ENCODE peak calls at places on chromosomes 12 and 14, in eight cellular contexts. One of them, this sample, is unnamed.

GRCh38 chr12:49698619-49699545 is 8.3 kb downstream of the FMNL3 start:
- DNase-seq in Panc1: no peak
- DNase-seq in upper lobe of left lung: peak
- DNase-seq in CMK: peak
- DNase-seq in uterus: no peak
- DNase-seq in fibroblast of lung: peak
- DNase-seq in GM10248: peak
- DNase-seq in stimulated activated CD8-positive, alpha-beta memory T cell treated with anti-CD3 and anti-CD28 coated beads, Interleukin-2, amount 100 ng/mL, for 48 hours: peak
- DNase-seq in this sample: peak

GRCh38 chr14:48672506-48672905 is 913.7 kb downstream of the RPS29 start:
- DNase-seq in Panc1: no peak
- DNase-seq in upper lobe of left lung: no peak
- DNase-seq in CMK: no peak
- DNase-seq in uterus: no peak
- DNase-seq in fibroblast of lung: no peak
- DNase-seq in GM10248: no peak
- DNase-seq in stimulated activated CD8-positive, alpha-beta memory T cell treated with anti-CD3 and anti-CD28 coated beads, Interleukin-2, amount 100 ng/mL, for 48 hours: no peak
- DNase-seq in this sample: no peak

GRCh38 chr14:91439345-91439744 is 21.7 kb upstream of the CCDC88C start:
- DNase-seq in Panc1: no peak
- DNase-seq in upper lobe of left lung: no peak
- DNase-seq in CMK: no peak
- DNase-seq in uterus: no peak
- DNase-seq in fibroblast of lung: no peak
- DNase-seq in GM10248: no peak
- DNase-seq in stimulated activated CD8-positive, alpha-beta memory T cell treated with anti-CD3 and anti-CD28 coated beads, Interleukin-2, amount 100 ng/mL, for 48 hours: no peak
- DNase-seq in this sample: no peak

GRCh38 chr12:1691123-1692007 is 495 bp downstream of the ADIPOR2 start:
- DNase-seq in Panc1: no peak
- DNase-seq in upper lobe of left lung: peak
- DNase-seq in CMK: peak
- DNase-seq in uterus: no peak
- DNase-seq in fibroblast of lung: peak
- DNase-seq in GM10248: peak
- DNase-seq in stimulated activated CD8-positive, alpha-beta memory T cell treated with anti-CD3 and anti-CD28 coated beads, Interleukin-2, amount 100 ng/mL, for 48 hours: no peak
- DNase-seq in this sample: peak

GRCh38 chr14:104546591-104547309 is 32.8 kb upstream of the C14orf180 start:
- DNase-seq in Panc1: no peak
- DNase-seq in upper lobe of left lung: peak
- DNase-seq in CMK: no peak
- DNase-seq in uterus: no peak
- DNase-seq in fibroblast of lung: no peak
- DNase-seq in GM10248: no peak
- DNase-seq in stimulated activated CD8-positive, alpha-beta memory T cell treated with anti-CD3 and anti-CD28 coated beads, Interleukin-2, amount 100 ng/mL, for 48 hours: no peak
- DNase-seq in this sample: peak

GRCh38 chr14:72745546-72745945 is 148.4 kb downstream of the DPF3 start:
- DNase-seq in Panc1: no peak
- DNase-seq in upper lobe of left lung: no peak
- DNase-seq in CMK: no peak
- DNase-seq in uterus: no peak
- DNase-seq in fibroblast of lung: peak
- DNase-seq in GM10248: no peak
- DNase-seq in stimulated activated CD8-positive, alpha-beta memory T cell treated with anti-CD3 and anti-CD28 coated beads, Interleukin-2, amount 100 ng/mL, for 48 hours: no peak
- DNase-seq in this sample: no peak

GRCh38 chr12:69027411-69027811 is 94.4 kb upstream of the CPM start:
- DNase-seq in Panc1: no peak
- DNase-seq in upper lobe of left lung: no peak
- DNase-seq in CMK: no peak
- DNase-seq in uterus: no peak
- DNase-seq in fibroblast of lung: peak
- DNase-seq in GM10248: no peak
- DNase-seq in stimulated activated CD8-positive, alpha-beta memory T cell treated with anti-CD3 and anti-CD28 coated beads, Interleukin-2, amount 100 ng/mL, for 48 hours: no peak
- DNase-seq in this sample: no peak

GRCh38 chr14:36952702-36953101 is 219.7 kb downstream of the SLC25A21 start:
- DNase-seq in Panc1: no peak
- DNase-seq in upper lobe of left lung: no peak
- DNase-seq in CMK: no peak
- DNase-seq in uterus: no peak
- DNase-seq in fibroblast of lung: peak
- DNase-seq in GM10248: no peak
- DNase-seq in stimulated activated CD8-positive, alpha-beta memory T cell treated with anti-CD3 and anti-CD28 coated beads, Interleukin-2, amount 100 ng/mL, for 48 hours: no peak
- DNase-seq in this sample: no peak

GRCh38 chr12:80268924-80269749 is 169.8 kb downstream of the OTOGL start:
- DNase-seq in Panc1: peak
- DNase-seq in upper lobe of left lung: no peak
- DNase-seq in CMK: no peak
- DNase-seq in uterus: no peak
- DNase-seq in fibroblast of lung: peak
- DNase-seq in GM10248: no peak
- DNase-seq in stimulated activated CD8-positive, alpha-beta memory T cell treated with anti-CD3 and anti-CD28 coated beads, Interleukin-2, amount 100 ng/mL, for 48 hours: no peak
- DNase-seq in this sample: no peak

GRCh38 chr12:56803750-56804149 is 40.6 kb downstream of the HSD17B6 start:
- DNase-seq in Panc1: no peak
- DNase-seq in upper lobe of left lung: no peak
- DNase-seq in CMK: no peak
- DNase-seq in uterus: no peak
- DNase-seq in fibroblast of lung: peak
- DNase-seq in GM10248: no peak
- DNase-seq in stimulated activated CD8-positive, alpha-beta memory T cell treated with anti-CD3 and anti-CD28 coated beads, Interleukin-2, amount 100 ng/mL, for 48 hours: no peak
- DNase-seq in this sample: no peak

GRCh38 chr14:71289536-71289935 is 382.3 kb downstream of the PCNX1 start:
- DNase-seq in Panc1: no peak
- DNase-seq in upper lobe of left lung: no peak
- DNase-seq in CMK: no peak
- DNase-seq in uterus: no peak
- DNase-seq in fibroblast of lung: no peak
- DNase-seq in GM10248: peak
- DNase-seq in stimulated activated CD8-positive, alpha-beta memory T cell treated with anti-CD3 and anti-CD28 coated beads, Interleukin-2, amount 100 ng/mL, for 48 hours: no peak
- DNase-seq in this sample: no peak

GRCh38 chr12:115998119-115998633 is 279.3 kb downstream of the MED13L start:
- DNase-seq in Panc1: peak
- DNase-seq in upper lobe of left lung: no peak
- DNase-seq in CMK: no peak
- DNase-seq in uterus: no peak
- DNase-seq in fibroblast of lung: peak
- DNase-seq in GM10248: peak
- DNase-seq in stimulated activated CD8-positive, alpha-beta memory T cell treated with anti-CD3 and anti-CD28 coated beads, Interleukin-2, amount 100 ng/mL, for 48 hours: no peak
- DNase-seq in this sample: no peak

GRCh38 chr14:72781476-72782181 is 112.3 kb downstream of the DPF3 start:
- DNase-seq in Panc1: no peak
- DNase-seq in upper lobe of left lung: no peak
- DNase-seq in CMK: no peak
- DNase-seq in uterus: no peak
- DNase-seq in fibroblast of lung: peak
- DNase-seq in GM10248: no peak
- DNase-seq in stimulated activated CD8-positive, alpha-beta memory T cell treated with anti-CD3 and anti-CD28 coated beads, Interleukin-2, amount 100 ng/mL, for 48 hours: no peak
- DNase-seq in this sample: no peak

GRCh38 chr12:87981495-87981894 is 47.7 kb downstream of the C12orf50 start:
- DNase-seq in Panc1: no peak
- DNase-seq in upper lobe of left lung: no peak
- DNase-seq in CMK: no peak
- DNase-seq in uterus: no peak
- DNase-seq in fibroblast of lung: peak
- DNase-seq in GM10248: no peak
- DNase-seq in stimulated activated CD8-positive, alpha-beta memory T cell treated with anti-CD3 and anti-CD28 coated beads, Interleukin-2, amount 100 ng/mL, for 48 hours: no peak
- DNase-seq in this sample: no peak

GRCh38 chr12:132638541-132639408 is 20.2 kb downstream of the P2RX2 start:
- DNase-seq in Panc1: peak
- DNase-seq in upper lobe of left lung: no peak
- DNase-seq in CMK: no peak
- DNase-seq in uterus: peak
- DNase-seq in fibroblast of lung: peak
- DNase-seq in GM10248: peak
- DNase-seq in stimulated activated CD8-positive, alpha-beta memory T cell treated with anti-CD3 and anti-CD28 coated beads, Interleukin-2, amount 100 ng/mL, for 48 hours: no peak
- DNase-seq in this sample: no peak

GRCh38 chr14:40204441-40205175 is 772.4 kb upstream of the FBXO33 start:
- DNase-seq in Panc1: no peak
- DNase-seq in upper lobe of left lung: no peak
- DNase-seq in CMK: no peak
- DNase-seq in uterus: no peak
- DNase-seq in fibroblast of lung: no peak
- DNase-seq in GM10248: no peak
- DNase-seq in stimulated activated CD8-positive, alpha-beta memory T cell treated with anti-CD3 and anti-CD28 coated beads, Interleukin-2, amount 100 ng/mL, for 48 hours: no peak
- DNase-seq in this sample: no peak

GRCh38 chr14:90239139-90239538 is 17.2 kb upstream of the PSMC1 start:
- DNase-seq in Panc1: no peak
- DNase-seq in upper lobe of left lung: no peak
- DNase-seq in CMK: no peak
- DNase-seq in uterus: no peak
- DNase-seq in fibroblast of lung: peak
- DNase-seq in GM10248: no peak
- DNase-seq in stimulated activated CD8-positive, alpha-beta memory T cell treated with anti-CD3 and anti-CD28 coated beads, Interleukin-2, amount 100 ng/mL, for 48 hours: no peak
- DNase-seq in this sample: no peak

GRCh38 chr14:51648296-51648695 is 3.4 kb upstream of the FRMD6 start:
- DNase-seq in Panc1: no peak
- DNase-seq in upper lobe of left lung: no peak
- DNase-seq in CMK: no peak
- DNase-seq in uterus: no peak
- DNase-seq in fibroblast of lung: no peak
- DNase-seq in GM10248: no peak
- DNase-seq in stimulated activated CD8-positive, alpha-beta memory T cell treated with anti-CD3 and anti-CD28 coated beads, Interleukin-2, amount 100 ng/mL, for 48 hours: no peak
- DNase-seq in this sample: no peak

GRCh38 chr12:3750616-3751015 is 2.3 kb downstream of the CRACR2A start:
- DNase-seq in Panc1: no peak
- DNase-seq in upper lobe of left lung: no peak
- DNase-seq in CMK: no peak
- DNase-seq in uterus: no peak
- DNase-seq in fibroblast of lung: no peak
- DNase-seq in GM10248: no peak
- DNase-seq in stimulated activated CD8-positive, alpha-beta memory T cell treated with anti-CD3 and anti-CD28 coated beads, Interleukin-2, amount 100 ng/mL, for 48 hours: no peak
- DNase-seq in this sample: no peak

GRCh38 chr14:51386983-51387730 is 147.1 kb downstream of the TMX1 start:
- DNase-seq in Panc1: no peak
- DNase-seq in upper lobe of left lung: no peak
- DNase-seq in CMK: no peak
- DNase-seq in uterus: no peak
- DNase-seq in fibroblast of lung: peak
- DNase-seq in GM10248: no peak
- DNase-seq in stimulated activated CD8-positive, alpha-beta memory T cell treated with anti-CD3 and anti-CD28 coated beads, Interleukin-2, amount 100 ng/mL, for 48 hours: no peak
- DNase-seq in this sample: no peak

GRCh38 chr14:103191856-103192835 is 68.9 kb downstream of the TNFAIP2 start:
- DNase-seq in Panc1: no peak
- DNase-seq in upper lobe of left lung: no peak
- DNase-seq in CMK: peak
- DNase-seq in uterus: peak
- DNase-seq in fibroblast of lung: no peak
- DNase-seq in GM10248: no peak
- DNase-seq in stimulated activated CD8-positive, alpha-beta memory T cell treated with anti-CD3 and anti-CD28 coated beads, Interleukin-2, amount 100 ng/mL, for 48 hours: no peak
- DNase-seq in this sample: no peak

GRCh38 chr12:15274561-15274967 is 47.7 kb upstream of the PTPRO start:
- DNase-seq in Panc1: no peak
- DNase-seq in upper lobe of left lung: peak
- DNase-seq in CMK: no peak
- DNase-seq in uterus: peak
- DNase-seq in fibroblast of lung: no peak
- DNase-seq in GM10248: no peak
- DNase-seq in stimulated activated CD8-positive, alpha-beta memory T cell treated with anti-CD3 and anti-CD28 coated beads, Interleukin-2, amount 100 ng/mL, for 48 hours: no peak
- DNase-seq in this sample: no peak

GRCh38 chr12:121980211-121980891 is 41.3 kb upstream of the BCL7A start:
- DNase-seq in Panc1: no peak
- DNase-seq in upper lobe of left lung: no peak
- DNase-seq in CMK: no peak
- DNase-seq in uterus: no peak
- DNase-seq in fibroblast of lung: peak
- DNase-seq in GM10248: peak
- DNase-seq in stimulated activated CD8-positive, alpha-beta memory T cell treated with anti-CD3 and anti-CD28 coated beads, Interleukin-2, amount 100 ng/mL, for 48 hours: no peak
- DNase-seq in this sample: no peak

GRCh38 chr14:56581041-56581727 is 1.6 kb downstream of the TMEM260 start:
- DNase-seq in Panc1: no peak
- DNase-seq in upper lobe of left lung: no peak
- DNase-seq in CMK: no peak
- DNase-seq in uterus: no peak
- DNase-seq in fibroblast of lung: no peak
- DNase-seq in GM10248: no peak
- DNase-seq in stimulated activated CD8-positive, alpha-beta memory T cell treated with anti-CD3 and anti-CD28 coated beads, Interleukin-2, amount 100 ng/mL, for 48 hours: no peak
- DNase-seq in this sample: no peak

GRCh38 chr12:119712721-119713120 is 44.8 kb downstream of the PRKAB1 start:
- DNase-seq in Panc1: no peak
- DNase-seq in upper lobe of left lung: no peak
- DNase-seq in CMK: no peak
- DNase-seq in uterus: no peak
- DNase-seq in fibroblast of lung: no peak
- DNase-seq in GM10248: no peak
- DNase-seq in stimulated activated CD8-positive, alpha-beta memory T cell treated with anti-CD3 and anti-CD28 coated beads, Interleukin-2, amount 100 ng/mL, for 48 hours: no peak
- DNase-seq in this sample: no peak

GRCh38 chr12:56220611-56221232 is 1.0 kb downstream of the RNF41 start:
- DNase-seq in Panc1: no peak
- DNase-seq in upper lobe of left lung: peak
- DNase-seq in CMK: no peak
- DNase-seq in uterus: no peak
- DNase-seq in fibroblast of lung: peak
- DNase-seq in GM10248: no peak
- DNase-seq in stimulated activated CD8-positive, alpha-beta memory T cell treated with anti-CD3 and anti-CD28 coated beads, Interleukin-2, amount 100 ng/mL, for 48 hours: no peak
- DNase-seq in this sample: no peak

GRCh38 chr14:24262821-24263733 is at the start of gene TGM1:
- DNase-seq in Panc1: no peak
- DNase-seq in upper lobe of left lung: no peak
- DNase-seq in CMK: no peak
- DNase-seq in uterus: no peak
- DNase-seq in fibroblast of lung: no peak
- DNase-seq in GM10248: no peak
- DNase-seq in stimulated activated CD8-positive, alpha-beta memory T cell treated with anti-CD3 and anti-CD28 coated beads, Interleukin-2, amount 100 ng/mL, for 48 hours: no peak
- DNase-seq in this sample: no peak

GRCh38 chr14:97218713-97219355 is 421.7 kb downstream of the VRK1 start:
- DNase-seq in Panc1: no peak
- DNase-seq in upper lobe of left lung: no peak
- DNase-seq in CMK: no peak
- DNase-seq in uterus: no peak
- DNase-seq in fibroblast of lung: peak
- DNase-seq in GM10248: no peak
- DNase-seq in stimulated activated CD8-positive, alpha-beta memory T cell treated with anti-CD3 and anti-CD28 coated beads, Interleukin-2, amount 100 ng/mL, for 48 hours: no peak
- DNase-seq in this sample: no peak

GRCh38 chr12:129716825-129717224 is 187.0 kb downstream of the TMEM132D start:
- DNase-seq in Panc1: no peak
- DNase-seq in upper lobe of left lung: no peak
- DNase-seq in CMK: no peak
- DNase-seq in uterus: no peak
- DNase-seq in fibroblast of lung: no peak
- DNase-seq in GM10248: no peak
- DNase-seq in stimulated activated CD8-positive, alpha-beta memory T cell treated with anti-CD3 and anti-CD28 coated beads, Interleukin-2, amount 100 ng/mL, for 48 hours: no peak
- DNase-seq in this sample: no peak

GRCh38 chr14:94880805-94881204 is 110.9 kb upstream of the GSC start:
- DNase-seq in Panc1: no peak
- DNase-seq in upper lobe of left lung: no peak
- DNase-seq in CMK: no peak
- DNase-seq in uterus: no peak
- DNase-seq in fibroblast of lung: no peak
- DNase-seq in GM10248: no peak
- DNase-seq in stimulated activated CD8-positive, alpha-beta memory T cell treated with anti-CD3 and anti-CD28 coated beads, Interleukin-2, amount 100 ng/mL, for 48 hours: no peak
- DNase-seq in this sample: no peak

GRCh38 chr14:104968153-104968527 is 10.0 kb downstream of the AHNAK2 start:
- DNase-seq in Panc1: no peak
- DNase-seq in upper lobe of left lung: peak
- DNase-seq in CMK: no peak
- DNase-seq in uterus: peak
- DNase-seq in fibroblast of lung: peak
- DNase-seq in GM10248: no peak
- DNase-seq in stimulated activated CD8-positive, alpha-beta memory T cell treated with anti-CD3 and anti-CD28 coated beads, Interleukin-2, amount 100 ng/mL, for 48 hours: no peak
- DNase-seq in this sample: peak

GRCh38 chr14:50087350-50088116 is 28.8 kb downstream of the VCPKMT start:
- DNase-seq in Panc1: no peak
- DNase-seq in upper lobe of left lung: no peak
- DNase-seq in CMK: no peak
- DNase-seq in uterus: no peak
- DNase-seq in fibroblast of lung: no peak
- DNase-seq in GM10248: peak
- DNase-seq in stimulated activated CD8-positive, alpha-beta memory T cell treated with anti-CD3 and anti-CD28 coated beads, Interleukin-2, amount 100 ng/mL, for 48 hours: no peak
- DNase-seq in this sample: no peak

GRCh38 chr12:123995023-123995422 is 22.0 kb downstream of the ZNF664 start:
- DNase-seq in Panc1: no peak
- DNase-seq in upper lobe of left lung: no peak
- DNase-seq in CMK: no peak
- DNase-seq in uterus: no peak
- DNase-seq in fibroblast of lung: peak
- DNase-seq in GM10248: no peak
- DNase-seq in stimulated activated CD8-positive, alpha-beta memory T cell treated with anti-CD3 and anti-CD28 coated beads, Interleukin-2, amount 100 ng/mL, for 48 hours: no peak
- DNase-seq in this sample: no peak

GRCh38 chr14:39266589-39266870 is 32.8 kb downstream of the MIA2 start:
- DNase-seq in Panc1: no peak
- DNase-seq in upper lobe of left lung: peak
- DNase-seq in CMK: no peak
- DNase-seq in uterus: peak
- DNase-seq in fibroblast of lung: peak
- DNase-seq in GM10248: no peak
- DNase-seq in stimulated activated CD8-positive, alpha-beta memory T cell treated with anti-CD3 and anti-CD28 coated beads, Interleukin-2, amount 100 ng/mL, for 48 hours: peak
- DNase-seq in this sample: peak